ENCODE peak calls at places on chromosomes 4 and X, in nine cellular contexts. W is stimulated activated CD4-positive, alpha-beta T cell treated with anti-CD3 and anti-CD28 coated beads, Interleukin-12 subunit alpha, Interleukin-12 subunit beta, amount 100 ng/mL, for 48 hours; R is activated CD8-positive, alpha-beta memory T cell treated with anti-CD3 and anti-CD28 coated beads for 4 hours; G is amniotic stem cell; U is T-cell; B is colonic mucosa; S is activated CD4-positive, alpha-beta T cell treated with anti-CD3 and anti-CD28 coated beads for 24 hours; V is left ventricle myocardium inferior; E is iris pigment epithelial cell. C is an unnamed sample.

GRCh38 chr4:139167774-139168444 is 9.1 kb downstream of the ELF2 start:
- DNase-seq in G (no peak), U (no peak), B (no peak), W (no peak), S (no peak), R (no peak), V (no peak), E (peak), C (peak)

GRCh38 chrX:133610056-133610455 is 194.8 kb upstream of the GPC4 start:
- DNase-seq in R (no peak), S (no peak), U (no peak), B (no peak), V (no peak), W (no peak), G (no peak), E (no peak), C (no peak)

GRCh38 chr4:186932631-186933150 is 209.0 kb upstream of the FAT1 start:
- DNase-seq in G (no peak), S (no peak), R (no peak), E (peak), W (no peak), V (no peak), B (no peak), U (no peak), C (no peak)

GRCh38 chr4:135917016-135917415 is 1615.3 kb downstream of the PCDH18 start:
- DNase-seq in S (no peak), V (no peak), G (peak), W (no peak), B (no peak), R (no peak), U (no peak), E (peak), C (no peak)

GRCh38 chr4:57113870-57114269 is 3.7 kb upstream of the IGFBP7 start:
- DNase-seq in W (no peak), V (no peak), U (no peak), R (no peak), E (no peak), B (no peak), S (no peak), G (no peak), C (no peak)

GRCh38 chr4:48138936-48139335 is 4.9 kb upstream of the TXK start:
- DNase-seq in S (no peak), W (no peak), B (no peak), E (no peak), R (no peak), V (no peak), G (no peak), U (peak), C (no peak)

GRCh38 chr4:106318511-106318910 is 2.2 kb downstream of the AIMP1 start:
- DNase-seq in E (no peak), R (no peak), B (no peak), W (no peak), G (no peak), V (no peak), S (no peak), U (no peak), C (no peak)

GRCh38 chr4:37567781-37568180 is 118.4 kb downstream of the RELL1 start:
- DNase-seq in S (no peak), G (no peak), B (no peak), E (peak), R (no peak), U (no peak), W (no peak), V (no peak), C (no peak)

GRCh38 chrX:375181-376036 is 11.3 kb downstream of the PPP2R3B start:
- DNase-seq in U (no peak), V (no peak), S (no peak), B (no peak), W (no peak), R (no peak), G (no peak), E (no peak), C (no peak)

GRCh38 chr4:7068279-7068842 is 497 bp upstream of the GRPEL1 start:
- DNase-seq in V (no peak), U (no peak), G (no peak), S (no peak), W (no peak), R (no peak), E (no peak), B (no peak), C (peak)

GRCh38 chr4:139988863-139989765 is 164.9 kb downstream of the MAML3 start:
- DNase-seq in E (peak), W (peak), U (no peak), B (no peak), S (peak), R (peak), G (peak), V (no peak), C (no peak)

GRCh38 chr4:156983366-156983765 is 11.8 kb upstream of the PDGFC start:
- DNase-seq in R (no peak), U (no peak), S (no peak), V (no peak), W (no peak), G (no peak), B (no peak), E (no peak), C (no peak)

GRCh38 chrX:107747596-107748161 is 27.9 kb downstream of the TSC22D3 start:
- DNase-seq in R (no peak), G (peak), V (no peak), U (no peak), W (no peak), S (no peak), E (peak), B (no peak), C (no peak)

GRCh38 chr4:128517739-128518510 is 230.3 kb upstream of the PGRMC2 start:
- DNase-seq in E (peak), R (no peak), W (no peak), V (peak), U (no peak), S (no peak), G (peak), B (peak), C (no peak)

GRCh38 chr4:88172987-88173386 is 14.5 kb upstream of the ABCG2 start:
- DNase-seq in R (no peak), G (no peak), B (no peak), V (no peak), S (no peak), U (no peak), E (no peak), W (no peak), C (no peak)

GRCh38 chrX:31497086-31497485 is 425.2 kb upstream of the FTHL17 start:
- DNase-seq in B (no peak), E (peak), W (no peak), R (no peak), V (no peak), U (no peak), S (no peak), G (no peak), C (no peak)

GRCh38 chrX:149453030-149453429 is 52.1 kb downstream of the IDS start:
- DNase-seq in W (no peak), U (no peak), E (peak), R (no peak), B (no peak), V (no peak), S (no peak), G (peak), C (no peak)

GRCh38 chr4:26746742-26747351 is 113.8 kb upstream of the STIM2 start:
- DNase-seq in V (no peak), S (no peak), R (no peak), B (no peak), E (no peak), U (no peak), G (no peak), W (peak), C (no peak)

GRCh38 chrX:132044953-132045352 is 21.9 kb downstream of the STK26 start:
- DNase-seq in U (no peak), B (no peak), W (no peak), S (no peak), V (no peak), R (no peak), E (no peak), G (no peak), C (no peak)

GRCh38 chr4:167100120-167100519 is 134.2 kb downstream of the SPOCK3 start:
- DNase-seq in R (no peak), V (no peak), W (no peak), S (no peak), E (peak), B (no peak), G (peak), U (no peak), C (no peak)

GRCh38 chrX:41558531-41558930 is 111.4 kb downstream of the NYX start:
- DNase-seq in U (no peak), R (no peak), E (peak), B (no peak), S (no peak), G (no peak), W (no peak), V (no peak), C (no peak)

GRCh38 chrX:433771-434170 is 47.1 kb upstream of the PPP2R3B start:
- DNase-seq in B (no peak), V (no peak), U (no peak), R (no peak), G (no peak), S (no peak), E (no peak), W (no peak), C (no peak)

GRCh38 chr4:122668241-122668640 is 47.4 kb upstream of the IL21 start:
- DNase-seq in R (no peak), U (no peak), E (peak), S (no peak), W (no peak), B (no peak), G (peak), V (no peak), C (no peak)

GRCh38 chrX:88612870-88613329 is 134.1 kb upstream of the CPXCR1 start:
- DNase-seq in G (no peak), B (no peak), R (no peak), S (no peak), U (no peak), V (no peak), E (no peak), W (no peak), C (no peak)

GRCh38 chr4:146032234-146032860 is 93.7 kb upstream of the ZNF827 start:
- DNase-seq in R (no peak), W (no peak), E (no peak), B (peak), V (no peak), U (no peak), S (no peak), G (no peak), C (no peak)

GRCh38 chr4:48506716-48507115 is 16.7 kb downstream of the ZAR1 start:
- DNase-seq in S (no peak), G (no peak), B (no peak), E (no peak), V (no peak), U (no peak), R (no peak), W (no peak), C (no peak)

GRCh38 chrX:6667048-6667768 is 132.3 kb upstream of the VCX3A start:
- DNase-seq in U (no peak), R (no peak), V (no peak), G (no peak), E (no peak), B (no peak), W (no peak), S (no peak), C (no peak)

GRCh38 chr4:1245481-1246051 is 3.4 kb downstream of the CTBP1 start:
- DNase-seq in E (no peak), G (no peak), V (peak), W (no peak), S (no peak), U (no peak), R (no peak), B (no peak), C (no peak)

GRCh38 chr4:6333301-6334202 is 63.9 kb downstream of the WFS1 start:
- DNase-seq in R (no peak), S (no peak), V (no peak), U (no peak), W (peak), B (peak), G (no peak), E (peak), C (no peak)

GRCh38 chrX:55783723-55784122 is 66.2 kb downstream of the RRAGB start:
- DNase-seq in S (no peak), B (no peak), W (no peak), U (no peak), V (no peak), G (no peak), E (no peak), R (no peak), C (no peak)

GRCh38 chr4:64014647-64015046 is 394.6 kb downstream of the TECRL start:
- DNase-seq in G (no peak), V (no peak), U (no peak), W (no peak), R (no peak), S (no peak), E (no peak), B (no peak), C (no peak)

GRCh38 chrX:150146271-150146888 is 208.1 kb upstream of the EOLA2 start:
- DNase-seq in E (no peak), R (no peak), U (no peak), G (no peak), B (no peak), S (no peak), V (no peak), W (no peak), C (no peak)

GRCh38 chr4:74206088-74206826 is 48.3 kb downstream of the MTHFD2L start:
- DNase-seq in G (no peak), S (no peak), V (no peak), R (no peak), E (peak), B (no peak), U (no peak), W (no peak), C (peak)